ENCODE peak calls at places on chromosomes 2 and 18, in six cellular contexts. One of them, this sample, is unnamed.

GRCh38 chr18:12255626-12256026 is 1.5 kb downstream of the CIDEA start:
- DNase-seq in central memory CD4-positive, alpha-beta T cell: no peak
- DNase-seq in cerebellum: no peak
- DNase-seq in CD8-positive, alpha-beta memory T cell: no peak
- DNase-seq in effector memory CD4-positive, alpha-beta T cell: no peak
- DNase-seq in C1 segment of cervical spinal cord: no peak
- DNase-seq in this sample: no peak

GRCh38 chr2:17781482-17781881 is 27.5 kb downstream of the GEN1 start:
- DNase-seq in central memory CD4-positive, alpha-beta T cell: no peak
- DNase-seq in cerebellum: no peak
- DNase-seq in CD8-positive, alpha-beta memory T cell: no peak
- DNase-seq in effector memory CD4-positive, alpha-beta T cell: no peak
- DNase-seq in C1 segment of cervical spinal cord: no peak
- DNase-seq in this sample: no peak

GRCh38 chr2:237167038-237167437 is 81.3 kb downstream of the COPS8 start:
- DNase-seq in central memory CD4-positive, alpha-beta T cell: no peak
- DNase-seq in cerebellum: no peak
- DNase-seq in CD8-positive, alpha-beta memory T cell: no peak
- DNase-seq in effector memory CD4-positive, alpha-beta T cell: no peak
- DNase-seq in C1 segment of cervical spinal cord: no peak
- DNase-seq in this sample: no peak

GRCh38 chr18:31490387-31490786 is 7.6 kb upstream of the DSG2 start:
- DNase-seq in central memory CD4-positive, alpha-beta T cell: no peak
- DNase-seq in cerebellum: no peak
- DNase-seq in CD8-positive, alpha-beta memory T cell: no peak
- DNase-seq in effector memory CD4-positive, alpha-beta T cell: no peak
- DNase-seq in C1 segment of cervical spinal cord: no peak
- DNase-seq in this sample: no peak

GRCh38 chr2:43258547-43259156 is 32.2 kb upstream of the ZFP36L2 start:
- DNase-seq in central memory CD4-positive, alpha-beta T cell: no peak
- DNase-seq in cerebellum: no peak
- DNase-seq in CD8-positive, alpha-beta memory T cell: no peak
- DNase-seq in effector memory CD4-positive, alpha-beta T cell: no peak
- DNase-seq in C1 segment of cervical spinal cord: no peak
- DNase-seq in this sample: no peak

GRCh38 chr2:60468390-60469085 is 84.9 kb downstream of the BCL11A start:
- DNase-seq in central memory CD4-positive, alpha-beta T cell: no peak
- DNase-seq in cerebellum: no peak
- DNase-seq in CD8-positive, alpha-beta memory T cell: no peak
- DNase-seq in effector memory CD4-positive, alpha-beta T cell: no peak
- DNase-seq in C1 segment of cervical spinal cord: no peak
- DNase-seq in this sample: no peak

GRCh38 chr2:211344289-211344688 is 787.9 kb downstream of the CPS1 start:
- DNase-seq in central memory CD4-positive, alpha-beta T cell: no peak
- DNase-seq in cerebellum: no peak
- DNase-seq in CD8-positive, alpha-beta memory T cell: no peak
- DNase-seq in effector memory CD4-positive, alpha-beta T cell: no peak
- DNase-seq in C1 segment of cervical spinal cord: no peak
- DNase-seq in this sample: no peak

GRCh38 chr18:54284967-54285785 is 15.9 kb downstream of the POLI start:
- DNase-seq in central memory CD4-positive, alpha-beta T cell: peak
- DNase-seq in cerebellum: no peak
- DNase-seq in CD8-positive, alpha-beta memory T cell: peak
- DNase-seq in effector memory CD4-positive, alpha-beta T cell: peak
- DNase-seq in C1 segment of cervical spinal cord: no peak
- DNase-seq in this sample: no peak

GRCh38 chr2:201122276-201122675 is 6.3 kb downstream of the CFLAR start:
- DNase-seq in central memory CD4-positive, alpha-beta T cell: no peak
- DNase-seq in cerebellum: no peak
- DNase-seq in CD8-positive, alpha-beta memory T cell: no peak
- DNase-seq in effector memory CD4-positive, alpha-beta T cell: no peak
- DNase-seq in C1 segment of cervical spinal cord: no peak
- DNase-seq in this sample: no peak

GRCh38 chr2:204909791-204910190 is 364.5 kb downstream of the PARD3B start:
- DNase-seq in central memory CD4-positive, alpha-beta T cell: no peak
- DNase-seq in cerebellum: no peak
- DNase-seq in CD8-positive, alpha-beta memory T cell: no peak
- DNase-seq in effector memory CD4-positive, alpha-beta T cell: no peak
- DNase-seq in C1 segment of cervical spinal cord: no peak
- DNase-seq in this sample: no peak

GRCh38 chr2:112582314-112582746 is 2.1 kb upstream of the CHCHD5 start:
- DNase-seq in central memory CD4-positive, alpha-beta T cell: peak
- DNase-seq in cerebellum: peak
- DNase-seq in CD8-positive, alpha-beta memory T cell: peak
- DNase-seq in effector memory CD4-positive, alpha-beta T cell: peak
- DNase-seq in C1 segment of cervical spinal cord: no peak
- DNase-seq in this sample: no peak

GRCh38 chr2:7517122-7517487 is 599.9 kb downstream of the RNF144A start:
- DNase-seq in central memory CD4-positive, alpha-beta T cell: peak
- DNase-seq in cerebellum: no peak
- DNase-seq in CD8-positive, alpha-beta memory T cell: no peak
- DNase-seq in effector memory CD4-positive, alpha-beta T cell: no peak
- DNase-seq in C1 segment of cervical spinal cord: no peak
- DNase-seq in this sample: no peak

GRCh38 chr2:161913865-161914264 is 160.2 kb downstream of the DPP4 start:
- DNase-seq in central memory CD4-positive, alpha-beta T cell: no peak
- DNase-seq in cerebellum: no peak
- DNase-seq in CD8-positive, alpha-beta memory T cell: no peak
- DNase-seq in effector memory CD4-positive, alpha-beta T cell: no peak
- DNase-seq in C1 segment of cervical spinal cord: no peak
- DNase-seq in this sample: no peak

GRCh38 chr18:70558371-70558770 is 269.5 kb downstream of the SOCS6 start:
- DNase-seq in central memory CD4-positive, alpha-beta T cell: no peak
- DNase-seq in cerebellum: no peak
- DNase-seq in CD8-positive, alpha-beta memory T cell: no peak
- DNase-seq in effector memory CD4-positive, alpha-beta T cell: no peak
- DNase-seq in C1 segment of cervical spinal cord: no peak
- DNase-seq in this sample: no peak

GRCh38 chr2:145593991-145594702 is 1074.2 kb upstream of the ZEB2 start:
- DNase-seq in central memory CD4-positive, alpha-beta T cell: no peak
- DNase-seq in cerebellum: no peak
- DNase-seq in CD8-positive, alpha-beta memory T cell: no peak
- DNase-seq in effector memory CD4-positive, alpha-beta T cell: no peak
- DNase-seq in C1 segment of cervical spinal cord: no peak
- DNase-seq in this sample: no peak

GRCh38 chr18:74185860-74186259 is 37.5 kb downstream of the TIMM21 start:
- DNase-seq in central memory CD4-positive, alpha-beta T cell: no peak
- DNase-seq in cerebellum: no peak
- DNase-seq in CD8-positive, alpha-beta memory T cell: no peak
- DNase-seq in effector memory CD4-positive, alpha-beta T cell: no peak
- DNase-seq in C1 segment of cervical spinal cord: no peak
- DNase-seq in this sample: no peak

GRCh38 chr18:58391932-58392331 is 237.0 kb downstream of the ALPK2 start:
- DNase-seq in central memory CD4-positive, alpha-beta T cell: no peak
- DNase-seq in cerebellum: no peak
- DNase-seq in CD8-positive, alpha-beta memory T cell: no peak
- DNase-seq in effector memory CD4-positive, alpha-beta T cell: no peak
- DNase-seq in C1 segment of cervical spinal cord: no peak
- DNase-seq in this sample: no peak

GRCh38 chr2:33589444-33589843 is 9.7 kb downstream of the FAM98A start:
- DNase-seq in central memory CD4-positive, alpha-beta T cell: no peak
- DNase-seq in cerebellum: no peak
- DNase-seq in CD8-positive, alpha-beta memory T cell: no peak
- DNase-seq in effector memory CD4-positive, alpha-beta T cell: no peak
- DNase-seq in C1 segment of cervical spinal cord: no peak
- DNase-seq in this sample: no peak

GRCh38 chr2:44826601-44827000 is 114.9 kb upstream of the SIX3 start:
- DNase-seq in central memory CD4-positive, alpha-beta T cell: no peak
- DNase-seq in cerebellum: no peak
- DNase-seq in CD8-positive, alpha-beta memory T cell: no peak
- DNase-seq in effector memory CD4-positive, alpha-beta T cell: no peak
- DNase-seq in C1 segment of cervical spinal cord: no peak
- DNase-seq in this sample: no peak

GRCh38 chr2:46058140-46058539 is 239.1 kb upstream of the EPAS1 start:
- DNase-seq in central memory CD4-positive, alpha-beta T cell: no peak
- DNase-seq in cerebellum: no peak
- DNase-seq in CD8-positive, alpha-beta memory T cell: no peak
- DNase-seq in effector memory CD4-positive, alpha-beta T cell: no peak
- DNase-seq in C1 segment of cervical spinal cord: no peak
- DNase-seq in this sample: no peak

GRCh38 chr2:120605231-120605935 is 130.3 kb upstream of the GLI2 start:
- DNase-seq in central memory CD4-positive, alpha-beta T cell: no peak
- DNase-seq in cerebellum: no peak
- DNase-seq in CD8-positive, alpha-beta memory T cell: no peak
- DNase-seq in effector memory CD4-positive, alpha-beta T cell: no peak
- DNase-seq in C1 segment of cervical spinal cord: no peak
- DNase-seq in this sample: no peak

GRCh38 chr18:10213526-10213925 is 240.9 kb upstream of the APCDD1 start:
- DNase-seq in central memory CD4-positive, alpha-beta T cell: no peak
- DNase-seq in cerebellum: no peak
- DNase-seq in CD8-positive, alpha-beta memory T cell: no peak
- DNase-seq in effector memory CD4-positive, alpha-beta T cell: no peak
- DNase-seq in C1 segment of cervical spinal cord: no peak
- DNase-seq in this sample: peak

GRCh38 chr2:145123606-145124005 is 603.7 kb upstream of the ZEB2 start:
- DNase-seq in central memory CD4-positive, alpha-beta T cell: no peak
- DNase-seq in cerebellum: no peak
- DNase-seq in CD8-positive, alpha-beta memory T cell: no peak
- DNase-seq in effector memory CD4-positive, alpha-beta T cell: no peak
- DNase-seq in C1 segment of cervical spinal cord: no peak
- DNase-seq in this sample: no peak

GRCh38 chr2:62895632-62896009 is 155.0 kb upstream of the OTX1 start:
- DNase-seq in central memory CD4-positive, alpha-beta T cell: no peak
- DNase-seq in cerebellum: no peak
- DNase-seq in CD8-positive, alpha-beta memory T cell: no peak
- DNase-seq in effector memory CD4-positive, alpha-beta T cell: no peak
- DNase-seq in C1 segment of cervical spinal cord: no peak
- DNase-seq in this sample: no peak